ENCODE peak calls at places on chromosomes 3 and 15, in eight cellular contexts. O is NB4, T is AG09309, E is endothelial cell, Y is astrocyte of the cerebellum, S is mucosa of descending colon, W is body of pancreas, J is suprapubic skin. U is an unnamed sample.

GRCh38 chr3:143000525-143000924 is 845 bp upstream of the U2SURP start:
- DNase-seq in S (no peak), E (no peak), W (peak), J (no peak), T (no peak), Y (peak), O (no peak), U (no peak)

GRCh38 chr15:63028442-63029110 is 14.0 kb upstream of the TPM1 start:
- DNase-seq in O (no peak), S (no peak), W (no peak), J (no peak), E (no peak), Y (no peak), T (no peak), U (no peak)

GRCh38 chr3:179333084-179333483 is 10.3 kb downstream of the ZNF639 start:
- DNase-seq in J (no peak), T (no peak), E (no peak), O (no peak), S (no peak), W (no peak), Y (no peak), U (no peak)

GRCh38 chr3:12401208-12401607 is 83.1 kb upstream of the TSEN2 start:
- DNase-seq in S (no peak), W (no peak), T (no peak), O (peak), J (no peak), Y (no peak), E (no peak), U (no peak)

GRCh38 chr3:132284006-132284405 is 33.2 kb upstream of the ACP3 start:
- DNase-seq in E (no peak), W (no peak), O (no peak), Y (no peak), S (no peak), T (no peak), J (no peak), U (no peak)

GRCh38 chr3:196531418-196531817 is 16.3 kb upstream of the SMCO1 start:
- DNase-seq in S (no peak), E (no peak), W (no peak), Y (no peak), J (no peak), T (no peak), O (no peak), U (no peak)

GRCh38 chr15:62928242-62928995 is 114.1 kb upstream of the TPM1 start:
- DNase-seq in J (no peak), E (no peak), Y (peak), W (no peak), O (no peak), T (peak), S (no peak), U (no peak)

GRCh38 chr15:75732809-75733451 is 20.3 kb upstream of the CSPG4 start:
- DNase-seq in J (no peak), T (no peak), S (no peak), W (peak), E (peak), Y (peak), O (peak), U (peak)

GRCh38 chr3:140349938-140350337 is 327.9 kb upstream of the TRIM42 start:
- DNase-seq in Y (no peak), S (no peak), J (no peak), W (no peak), T (no peak), O (no peak), E (no peak), U (no peak)

GRCh38 chr15:57367556-57367955 is 8.7 kb upstream of the CGNL1 start:
- DNase-seq in J (no peak), T (no peak), O (no peak), Y (no peak), W (no peak), S (no peak), E (no peak), U (no peak)

GRCh38 chr3:37492977-37493471 is 318.6 kb upstream of the LRRFIP2 start:
- DNase-seq in E (no peak), Y (no peak), W (no peak), O (peak), J (no peak), S (no peak), T (no peak), U (no peak)

GRCh38 chr15:71780349-71780976 is 29.9 kb upstream of the NR2E3 start:
- DNase-seq in Y (no peak), O (peak), T (peak), W (peak), E (peak), J (peak), S (no peak), U (no peak)

GRCh38 chr3:167615030-167615429 is 38.7 kb downstream of the WDR49 start:
- DNase-seq in O (no peak), Y (no peak), T (no peak), E (no peak), S (no peak), W (no peak), J (no peak), U (no peak)

GRCh38 chr3:52874160-52874701 is 23.1 kb downstream of the STIMATE start:
- DNase-seq in J (no peak), W (no peak), S (no peak), O (no peak), T (no peak), Y (no peak), E (no peak), U (no peak)

GRCh38 chr3:15766406-15766805 is 31.4 kb downstream of the ANKRD28 start:
- DNase-seq in O (no peak), T (no peak), J (no peak), Y (no peak), S (no peak), E (no peak), W (no peak), U (no peak)

GRCh38 chr3:40741729-40742128 is 217.0 kb downstream of the ZNF621 start:
- DNase-seq in S (no peak), Y (no peak), E (peak), T (no peak), W (peak), O (peak), J (no peak), U (no peak)

GRCh38 chr3:172965256-172965655 is 175.8 kb downstream of the SPATA16 start:
- DNase-seq in S (no peak), Y (no peak), J (no peak), W (no peak), E (no peak), O (no peak), T (peak), U (no peak)

GRCh38 chr3:143226678-143227291 is 107.2 kb downstream of the CHST2 start:
- DNase-seq in J (no peak), T (no peak), O (no peak), Y (no peak), E (no peak), S (no peak), W (peak), U (no peak)

GRCh38 chr3:124879395-124879723 is 7.8 kb downstream of the ITGB5 start:
- DNase-seq in S (no peak), J (no peak), T (no peak), Y (no peak), E (no peak), O (no peak), W (no peak), U (no peak)

GRCh38 chr15:43249699-43250203 is 17.0 kb downstream of the TGM5 start:
- DNase-seq in T (peak), S (no peak), E (no peak), O (peak), Y (peak), W (no peak), J (no peak), U (no peak)

GRCh38 chr15:78775472-78775871 is 35.8 kb downstream of the ADAMTS7 start:
- DNase-seq in J (no peak), S (no peak), E (no peak), O (no peak), Y (no peak), T (no peak), W (no peak), U (no peak)

GRCh38 chr3:157077565-157077991 is 82.4 kb downstream of the CCNL1 start:
- DNase-seq in O (no peak), W (peak), T (no peak), E (no peak), J (no peak), S (no peak), Y (no peak), U (no peak)

GRCh38 chr15:92745845-92746271 is 90.3 kb upstream of the FAM174B start:
- DNase-seq in W (peak), O (no peak), J (no peak), T (no peak), E (no peak), S (no peak), Y (no peak), U (no peak)

GRCh38 chr15:96058103-96058851 is 272.2 kb upstream of the NR2F2 start:
- DNase-seq in W (no peak), Y (no peak), S (no peak), E (no peak), J (no peak), T (no peak), O (peak), U (no peak)

GRCh38 chr3:191627064-191627463 is 166.1 kb downstream of the PYDC2 start:
- DNase-seq in W (no peak), O (no peak), T (no peak), E (no peak), S (no peak), Y (no peak), J (no peak), U (no peak)

GRCh38 chr15:74906193-74906449 is 530 bp downstream of the FAM219B start:
- DNase-seq in T (no peak), Y (no peak), E (no peak), S (no peak), J (no peak), O (peak), W (peak), U (no peak)

GRCh38 chr3:123789160-123789559 is 95.0 kb downstream of the MYLK start:
- DNase-seq in S (no peak), Y (no peak), E (no peak), J (no peak), O (no peak), T (no peak), W (no peak), U (no peak)

GRCh38 chr3:15497984-15498383 is 23.5 kb downstream of the COLQ start:
- DNase-seq in O (no peak), E (no peak), Y (no peak), S (no peak), J (peak), T (no peak), W (no peak), U (no peak)

GRCh38 chr3:149245738-149246451 is 24.3 kb upstream of the CP start:
- DNase-seq in O (peak), S (no peak), E (no peak), W (no peak), J (no peak), Y (no peak), T (peak), U (no peak)

GRCh38 chr3:194268659-194269487 is 82.3 kb downstream of the CPN2 start:
- DNase-seq in E (no peak), J (peak), T (no peak), S (no peak), W (no peak), Y (no peak), O (no peak), U (no peak)

GRCh38 chr3:49620728-49621127 is 53.4 kb upstream of the APEH start:
- DNase-seq in J (no peak), S (no peak), W (no peak), O (no peak), Y (no peak), T (no peak), E (no peak), U (no peak)

GRCh38 chr3:195903950-195904290 is 4.4 kb downstream of the TNK2 start:
- DNase-seq in O (no peak), Y (no peak), E (no peak), J (no peak), W (no peak), T (no peak), S (no peak), U (no peak)

GRCh38 chr15:36356511-36356910 is 222.9 kb upstream of the CDIN1 start:
- DNase-seq in E (no peak), W (no peak), J (no peak), T (no peak), O (no peak), Y (no peak), S (no peak), U (no peak)

GRCh38 chr3:143121240-143122088 is 1.9 kb downstream of the CHST2 start:
- DNase-seq in J (no peak), Y (no peak), E (peak), S (peak), W (peak), T (no peak), O (peak), U (no peak)

GRCh38 chr3:128426128-128426921 is 40.4 kb downstream of the DNAJB8 start:
- DNase-seq in O (peak), W (peak), S (no peak), E (peak), Y (no peak), J (no peak), T (no peak), U (no peak)

GRCh38 chr15:85564686-85565085 is 184.3 kb downstream of the AKAP13 start:
- DNase-seq in S (no peak), T (no peak), O (no peak), E (no peak), Y (no peak), W (no peak), J (no peak), U (no peak)

GRCh38 chr3:164752814-164753213 is 325.5 kb downstream of the SI start:
- DNase-seq in Y (no peak), J (no peak), E (no peak), T (no peak), O (no peak), W (no peak), S (no peak), U (no peak)

GRCh38 chr3:150740733-150741496 is 22.1 kb downstream of the SIAH2 start:
- DNase-seq in S (no peak), Y (no peak), O (no peak), W (no peak), T (no peak), J (no peak), E (no peak), U (no peak)

GRCh38 chr3:56048946-56049345 is 419.3 kb downstream of the ERC2 start:
- DNase-seq in E (no peak), Y (no peak), T (no peak), J (no peak), W (no peak), O (no peak), S (no peak), U (no peak)

GRCh38 chr15:101023501-101024110 is 104.4 kb downstream of the LRRK1 start:
- DNase-seq in E (peak), S (no peak), W (no peak), Y (no peak), O (no peak), J (no peak), T (no peak), U (no peak)

GRCh38 chr15:101024709-101025108 is 105.6 kb downstream of the LRRK1 start:
- DNase-seq in J (peak), S (no peak), W (no peak), O (no peak), T (no peak), E (no peak), Y (no peak), U (no peak)

GRCh38 chr15:101025116-101025885 is 106.1 kb downstream of the LRRK1 start:
- DNase-seq in T (no peak), S (no peak), O (no peak), Y (no peak), W (no peak), J (no peak), E (no peak), U (no peak)

GRCh38 chr15:101022876-101023275 is 103.7 kb downstream of the LRRK1 start:
- DNase-seq in O (no peak), W (no peak), S (no peak), Y (no peak), E (no peak), J (peak), T (no peak), U (no peak)

DNA sequence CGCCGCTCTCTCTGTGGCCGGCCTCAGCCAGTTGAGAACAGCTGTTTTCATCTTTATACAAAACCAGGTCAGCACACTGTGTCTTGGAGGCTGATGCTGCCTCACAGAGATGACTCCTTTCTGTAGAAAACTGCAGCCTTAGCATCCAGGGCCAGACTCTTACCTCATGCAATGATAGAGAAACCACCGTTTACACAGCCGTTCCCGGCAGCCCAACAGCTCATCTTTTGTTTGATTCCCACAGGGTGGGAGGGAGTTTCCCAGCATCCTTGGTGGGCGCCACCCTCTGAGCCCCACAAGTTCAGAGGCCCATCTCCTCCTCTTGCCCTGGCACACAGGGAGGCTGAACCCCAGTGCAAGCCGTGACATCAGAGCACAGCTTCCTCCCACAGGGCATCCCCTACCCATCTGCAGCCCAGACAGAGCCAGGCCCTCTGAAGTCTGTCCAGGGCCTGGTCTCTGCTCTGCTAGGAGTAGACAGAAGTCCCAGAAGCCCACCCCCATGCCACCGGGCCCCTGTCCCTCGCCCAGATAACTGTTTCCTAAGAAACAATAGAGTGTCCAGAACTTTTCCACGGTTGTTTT is 105.0 kb downstream of the LRRK1 start:
- DNase-seq in W (no peak), O (no peak), Y (peak), S (no peak), J (peak), E (no peak), T (no peak), U (no peak)
- TF ChIP-seq CTCF in W (no peak), O (no peak), Y (no peak), S (no peak), J (no peak), E (no peak), T (no peak), U (no peak)

DNA sequence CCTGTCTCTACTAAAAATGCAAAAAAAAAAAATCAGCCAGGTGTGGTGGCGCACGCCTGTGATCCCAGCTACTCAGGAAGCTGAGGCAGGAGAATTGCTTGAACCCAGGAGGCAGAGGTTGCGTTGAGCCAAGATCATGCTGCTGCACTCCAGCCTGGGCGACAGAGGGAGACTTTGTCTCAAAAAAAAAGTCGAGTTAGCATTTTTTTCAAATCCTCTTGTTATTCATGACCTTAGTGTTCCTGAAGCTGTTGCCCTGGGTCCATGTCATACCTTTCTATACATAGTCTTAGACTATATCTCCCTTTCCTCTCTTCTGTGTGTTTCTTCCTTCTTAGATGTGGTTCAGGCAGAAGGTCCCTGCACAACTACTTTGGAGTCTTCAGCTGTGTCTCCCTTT is 6.4 kb downstream of the FMN1 start:
- DNase-seq in O (no peak), J (no peak), S (no peak), W (no peak), T (no peak), E (no peak), Y (no peak), U (no peak)
- TF ChIP-seq CTCF in O (no peak), J (no peak), S (no peak), W (no peak), T (no peak), E (no peak), Y (no peak), U (no peak)

DNA sequence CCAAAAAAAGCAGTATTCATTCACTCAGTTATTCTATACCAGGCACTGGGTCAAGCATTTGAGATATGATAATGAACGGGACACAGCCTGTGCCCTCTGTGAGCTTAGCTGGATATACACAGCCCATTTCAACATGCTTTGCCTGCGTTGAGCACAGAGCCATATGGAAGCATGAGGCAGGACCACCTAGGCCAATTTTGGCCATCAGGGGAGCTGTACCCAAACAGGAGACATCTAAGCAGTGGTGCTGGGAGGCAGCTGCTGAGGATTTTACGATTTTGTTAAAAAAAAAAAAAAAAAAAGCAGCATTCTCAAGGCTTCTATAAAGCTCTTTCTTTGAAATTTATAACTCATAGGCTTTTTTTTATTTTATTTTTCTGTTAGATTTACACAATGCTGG is 87.2 kb upstream of the SLC2A2 start:
- DNase-seq in O (no peak), W (no peak), J (no peak), E (peak), Y (no peak), T (no peak), S (no peak), U (no peak)
- TF ChIP-seq CTCF in O (no peak), W (no peak), J (no peak), E (no peak), Y (peak), T (peak), S (no peak), U (no peak)

GRCh38 chr15:65599677-65600076 is 11.3 kb downstream of the INTS14 start:
- DNase-seq in T (no peak), J (no peak), O (no peak), W (no peak), E (no peak), Y (no peak), S (no peak), U (no peak)

GRCh38 chr15:65598468-65598867 is 12.5 kb downstream of the INTS14 start:
- DNase-seq in S (no peak), E (no peak), J (no peak), O (no peak), Y (no peak), T (no peak), W (no peak), U (no peak)

GRCh38 chr15:65595960-65596359 is 15.0 kb downstream of the INTS14 start:
- DNase-seq in S (no peak), Y (no peak), W (no peak), O (peak), J (no peak), E (peak), T (no peak), U (no peak)
- TF ChIP-seq CTCF in S (no peak), Y (peak), W (peak), O (peak), J (no peak), E (peak), T (peak), U (no peak)

U was measured in omental fat pad.